ENCODE peak calls at places on chromosomes 7 and 10, in five cellular contexts. One of them, this sample, is unnamed.

GRCh38 chr10:36462194-36462593 is 663.2 kb upstream of the ANKRD30A start:
- DNase-seq in H9: no peak
- DNase-seq in neuronal stem cell: no peak
- DNase-seq in mesenchymal stem cell: peak
- DNase-seq in H1: no peak
- DNase-seq in this sample: no peak

GRCh38 chr10:24617771-24618396 is 105.8 kb downstream of the ARHGAP21 start:
- DNase-seq in H9: peak
- DNase-seq in neuronal stem cell: peak
- DNase-seq in mesenchymal stem cell: peak
- DNase-seq in H1: peak
- DNase-seq in this sample: peak

GRCh38 chr7:2477447-2478386 is 1.5 kb upstream of the GRIFIN start:
- DNase-seq in H9: peak
- DNase-seq in neuronal stem cell: no peak
- DNase-seq in mesenchymal stem cell: peak
- DNase-seq in H1: peak
- DNase-seq in this sample: no peak

GRCh38 chr7:98357751-98358161 is 43.1 kb downstream of the BAIAP2L1 start:
- DNase-seq in H9: no peak
- DNase-seq in neuronal stem cell: no peak
- DNase-seq in mesenchymal stem cell: peak
- DNase-seq in H1: no peak
- DNase-seq in this sample: peak

GRCh38 chr7:37534893-37535610 is 86.4 kb upstream of the ELMO1 start:
- DNase-seq in H9: no peak
- DNase-seq in neuronal stem cell: no peak
- DNase-seq in mesenchymal stem cell: no peak
- DNase-seq in H1: no peak
- DNase-seq in this sample: no peak

GRCh38 chr7:100156331-100157068 is 2.0 kb downstream of the TRAPPC14 start:
- DNase-seq in H9: no peak
- DNase-seq in neuronal stem cell: no peak
- DNase-seq in mesenchymal stem cell: no peak
- DNase-seq in H1: no peak
- DNase-seq in this sample: peak

GRCh38 chr10:119658274-119658673 is 7.1 kb downstream of the BAG3 start:
- DNase-seq in H9: peak
- DNase-seq in neuronal stem cell: no peak
- DNase-seq in mesenchymal stem cell: peak
- DNase-seq in H1: no peak
- DNase-seq in this sample: peak

GRCh38 chr7:22672892-22673637 is 53.9 kb upstream of the IL6 start:
- DNase-seq in H9: no peak
- DNase-seq in neuronal stem cell: no peak
- DNase-seq in mesenchymal stem cell: no peak
- DNase-seq in H1: no peak
- DNase-seq in this sample: no peak

GRCh38 chr7:156640949-156641485 is 443 bp downstream of the RNF32 start:
- DNase-seq in H9: no peak
- DNase-seq in neuronal stem cell: no peak
- DNase-seq in mesenchymal stem cell: no peak
- DNase-seq in H1: no peak
- DNase-seq in this sample: peak

GRCh38 chr10:21556527-21556926 is 22.5 kb downstream of the MLLT10 start:
- DNase-seq in H9: no peak
- DNase-seq in neuronal stem cell: no peak
- DNase-seq in mesenchymal stem cell: no peak
- DNase-seq in H1: peak
- DNase-seq in this sample: no peak

GRCh38 chr10:86345296-86346168 is 21.1 kb downstream of the GRID1 start:
- DNase-seq in H9: no peak
- DNase-seq in neuronal stem cell: no peak
- DNase-seq in mesenchymal stem cell: no peak
- DNase-seq in H1: no peak
- DNase-seq in this sample: peak

GRCh38 chr10:11403116-11403515 is 208.3 kb downstream of the USP6NL start:
- DNase-seq in H9: no peak
- DNase-seq in neuronal stem cell: no peak
- DNase-seq in mesenchymal stem cell: no peak
- DNase-seq in H1: no peak
- DNase-seq in this sample: no peak

GRCh38 chr10:91919651-91920050 is 3.9 kb upstream of the BTAF1 start:
- DNase-seq in H9: no peak
- DNase-seq in neuronal stem cell: no peak
- DNase-seq in mesenchymal stem cell: no peak
- DNase-seq in H1: no peak
- DNase-seq in this sample: no peak

GRCh38 chr10:91925022-91925320 is 1.4 kb downstream of the BTAF1 start:
- DNase-seq in H9: no peak
- DNase-seq in neuronal stem cell: no peak
- DNase-seq in mesenchymal stem cell: no peak
- DNase-seq in H1: no peak
- DNase-seq in this sample: no peak

GRCh38 chr10:91924212-91925021 is 847 bp downstream of the BTAF1 start:
- DNase-seq in H9: no peak
- DNase-seq in neuronal stem cell: no peak
- DNase-seq in mesenchymal stem cell: peak
- DNase-seq in H1: no peak
- DNase-seq in this sample: no peak

DNA sequence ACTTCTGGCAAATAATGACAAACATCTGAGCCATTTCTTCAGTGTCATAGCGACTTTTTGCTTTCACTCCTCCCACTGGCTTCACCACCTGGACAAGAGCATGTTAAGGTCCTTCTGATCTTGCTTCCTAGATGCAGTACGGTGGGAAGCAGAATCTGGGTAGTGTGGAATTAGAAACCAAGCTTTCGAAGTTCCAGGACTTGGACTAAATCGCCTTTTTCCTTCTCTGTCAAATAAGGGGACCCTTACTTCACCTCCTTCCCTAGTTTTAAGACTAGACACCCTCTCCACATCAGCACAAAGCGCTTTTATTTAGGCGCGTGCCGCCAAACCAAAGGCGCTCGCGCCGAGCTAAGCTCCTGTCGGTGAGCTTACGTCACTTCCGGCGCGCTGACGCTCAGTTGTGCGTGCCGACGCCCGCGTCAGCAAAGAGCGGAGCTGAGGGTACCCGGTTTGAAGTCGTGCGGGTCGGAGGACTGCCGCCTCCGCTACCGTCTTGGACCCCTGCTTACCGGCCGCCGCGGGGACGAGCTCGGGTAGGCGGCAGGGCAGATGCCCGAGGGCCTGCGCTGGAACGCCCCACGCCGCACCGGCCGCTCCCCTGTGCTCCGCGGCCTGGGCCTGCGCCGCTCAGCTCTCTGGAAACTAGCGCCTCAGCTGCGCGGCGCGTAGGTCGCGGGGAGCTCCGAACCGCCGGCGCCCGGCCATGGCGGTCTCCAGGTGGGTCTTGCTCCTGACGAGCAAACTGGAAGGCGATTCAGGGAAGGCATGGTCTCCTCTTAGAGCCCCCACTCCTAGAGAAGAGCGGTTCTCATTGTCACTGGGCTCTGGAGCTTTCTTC is at the start of gene BTAF1:
- DNase-seq in H9: peak
- DNase-seq in neuronal stem cell: peak
- DNase-seq in mesenchymal stem cell: peak
- DNase-seq in H1: peak
- DNase-seq in this sample: peak
- H4K8ac ChIP-seq in H9: peak
- H4K8ac ChIP-seq in neuronal stem cell: peak
- H4K8ac ChIP-seq in mesenchymal stem cell: peak
- H4K8ac ChIP-seq in H1: peak
- H4K8ac ChIP-seq in this sample: peak

GRCh38 chr10:1171182-1171581 is 115.0 kb downstream of the WDR37 start:
- DNase-seq in H9: no peak
- DNase-seq in neuronal stem cell: no peak
- DNase-seq in mesenchymal stem cell: no peak
- DNase-seq in H1: no peak
- DNase-seq in this sample: no peak

GRCh38 chr10:1170867-1171180 is 114.6 kb downstream of the WDR37 start:
- DNase-seq in H9: no peak
- DNase-seq in neuronal stem cell: no peak
- DNase-seq in mesenchymal stem cell: no peak
- DNase-seq in H1: no peak
- DNase-seq in this sample: no peak

GRCh38 chr10:1173091-1173490 is 116.9 kb downstream of the WDR37 start:
- DNase-seq in H9: no peak
- DNase-seq in neuronal stem cell: no peak
- DNase-seq in mesenchymal stem cell: no peak
- DNase-seq in H1: no peak
- DNase-seq in this sample: no peak

GRCh38 chr10:1171586-1171985 is 115.4 kb downstream of the WDR37 start:
- DNase-seq in H9: no peak
- DNase-seq in neuronal stem cell: no peak
- DNase-seq in mesenchymal stem cell: no peak
- DNase-seq in H1: no peak
- DNase-seq in this sample: no peak

DNA sequence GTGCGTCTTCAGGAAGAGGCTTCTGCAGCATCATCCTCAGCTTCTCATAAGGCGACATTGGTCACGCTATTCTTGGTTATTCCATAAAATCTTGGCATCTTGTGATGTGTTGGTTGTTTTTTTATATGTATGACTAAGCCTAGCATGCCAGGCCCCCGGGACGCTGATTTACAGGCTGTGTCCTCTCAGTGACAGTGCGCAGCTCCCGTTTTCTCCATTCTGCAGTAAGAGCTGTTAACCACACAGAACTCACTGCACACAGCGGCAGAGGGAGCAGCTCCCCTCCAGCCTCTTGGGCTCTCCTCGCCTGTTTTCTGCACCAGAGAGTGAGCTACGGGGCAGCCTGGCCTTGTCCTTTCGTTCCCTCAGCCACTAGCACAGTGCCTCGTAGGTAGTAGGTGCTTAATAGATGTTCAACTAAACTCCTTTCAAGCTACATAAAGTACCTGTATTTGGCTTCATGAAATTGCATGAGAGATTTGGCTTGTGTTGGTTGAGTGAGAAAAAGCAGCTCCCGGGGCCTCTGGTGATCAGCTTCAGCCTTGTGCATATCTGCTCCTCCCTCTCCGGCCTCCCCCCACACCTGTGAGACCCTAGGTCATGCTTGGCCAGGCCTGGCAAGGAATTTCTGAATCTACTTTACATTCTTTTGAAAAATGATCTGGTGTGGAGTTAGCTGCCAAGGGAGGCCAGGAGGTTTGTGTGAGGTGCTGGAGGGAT is 116.2 kb downstream of the WDR37 start:
- DNase-seq in H9: no peak
- DNase-seq in neuronal stem cell: no peak
- DNase-seq in mesenchymal stem cell: no peak
- DNase-seq in H1: no peak
- DNase-seq in this sample: no peak
- H2BK12ac ChIP-seq in H9: no peak
- H2BK12ac ChIP-seq in neuronal stem cell: no peak
- H2BK12ac ChIP-seq in mesenchymal stem cell: no peak
- H2BK12ac ChIP-seq in H1: no peak
- H2BK12ac ChIP-seq in this sample: no peak

GRCh38 chr10:17814981-17815380 is 5.8 kb downstream of the MRC1 start:
- DNase-seq in H9: no peak
- DNase-seq in neuronal stem cell: no peak
- DNase-seq in mesenchymal stem cell: no peak
- DNase-seq in H1: no peak
- DNase-seq in this sample: no peak

GRCh38 chr10:17805921-17806577 is 3.1 kb upstream of the MRC1 start:
- DNase-seq in H9: no peak
- DNase-seq in neuronal stem cell: no peak
- DNase-seq in mesenchymal stem cell: no peak
- DNase-seq in H1: no peak
- DNase-seq in this sample: no peak

GRCh38 chr10:17811466-17811865 is 2.3 kb downstream of the MRC1 start:
- DNase-seq in H9: no peak
- DNase-seq in neuronal stem cell: no peak
- DNase-seq in mesenchymal stem cell: no peak
- DNase-seq in H1: no peak
- DNase-seq in this sample: no peak

GRCh38 chr10:17805440-17805839 is 3.7 kb upstream of the MRC1 start:
- DNase-seq in H9: no peak
- DNase-seq in neuronal stem cell: no peak
- DNase-seq in mesenchymal stem cell: no peak
- DNase-seq in H1: no peak
- DNase-seq in this sample: no peak

DNA sequence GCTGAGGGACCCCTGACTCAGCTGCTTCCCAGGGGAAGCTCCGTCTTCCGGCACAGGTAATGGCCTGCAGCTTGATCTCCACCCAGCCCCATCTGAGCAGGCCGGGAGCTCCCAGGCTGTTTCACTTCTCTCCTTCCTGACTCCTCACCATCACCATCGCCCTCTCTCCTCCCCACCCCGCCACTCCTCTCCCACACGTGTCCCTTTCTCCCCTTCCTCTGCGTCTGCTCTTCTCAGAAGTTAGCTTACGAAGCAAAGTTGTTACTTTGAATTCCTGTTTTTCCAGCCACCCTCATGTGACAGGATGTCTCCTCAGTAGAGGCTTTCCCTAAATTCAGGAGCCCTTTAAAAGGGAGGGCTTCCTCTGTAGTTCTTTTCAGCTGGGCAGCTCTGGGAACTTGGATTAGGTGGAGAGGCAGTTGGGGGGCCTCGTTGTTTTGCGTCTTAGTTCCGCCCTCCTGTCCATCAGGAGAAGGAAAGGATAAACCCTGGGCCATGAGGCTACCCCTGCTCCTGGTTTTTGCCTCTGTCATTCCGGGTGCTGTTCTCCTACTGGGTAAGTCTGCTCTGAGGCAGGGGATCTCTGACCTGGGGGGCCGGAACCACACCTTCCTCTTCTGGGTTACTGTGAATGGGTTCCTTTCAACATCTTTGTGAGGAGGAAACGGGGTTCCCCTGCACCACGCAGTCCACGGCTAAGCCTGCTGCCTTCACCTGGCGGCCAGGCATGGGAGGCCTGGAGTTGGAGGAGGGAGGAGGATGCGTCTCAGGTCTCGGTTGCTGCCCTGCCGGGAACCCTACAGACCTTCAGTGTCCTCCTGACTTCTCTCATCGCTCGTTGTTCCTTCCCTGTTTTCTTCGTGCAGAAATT is at the start of gene MRC1:
- DNase-seq in H9: no peak
- DNase-seq in neuronal stem cell: no peak
- DNase-seq in mesenchymal stem cell: no peak
- DNase-seq in H1: no peak
- DNase-seq in this sample: no peak
- H4K8ac ChIP-seq in H9: no peak
- H4K8ac ChIP-seq in neuronal stem cell: no peak
- H4K8ac ChIP-seq in mesenchymal stem cell: peak
- H4K8ac ChIP-seq in H1: no peak
- H4K8ac ChIP-seq in this sample: peak

DNA sequence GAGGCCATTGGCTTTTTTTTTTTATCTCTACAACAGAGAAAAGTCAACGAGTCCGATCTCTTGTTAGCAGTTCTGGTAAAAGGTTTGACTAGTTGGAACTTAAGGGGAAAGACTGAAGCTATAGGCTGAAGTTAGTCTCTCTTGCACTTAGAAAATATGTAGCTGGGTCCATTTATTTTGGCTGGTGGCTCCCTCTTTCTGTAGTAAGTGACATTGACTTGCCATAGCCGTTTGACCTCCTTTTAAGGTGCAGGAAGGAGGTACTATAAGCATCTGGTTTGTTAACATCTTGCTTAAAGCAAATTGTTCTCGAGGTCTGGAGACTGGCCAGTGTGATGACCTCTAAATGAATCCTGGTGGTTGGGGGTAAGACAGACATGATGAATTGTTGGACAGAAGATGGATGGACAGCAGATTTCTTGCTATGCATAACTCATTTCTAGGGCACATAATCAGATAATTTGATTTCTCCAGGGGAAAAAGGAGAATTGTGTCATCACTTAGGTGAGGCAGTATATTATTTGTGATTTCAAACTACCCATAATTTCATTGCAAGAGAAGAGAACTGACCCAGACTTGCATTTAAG is 356.3 kb upstream of the GALNT17 start:
- DNase-seq in H9: no peak
- DNase-seq in neuronal stem cell: no peak
- DNase-seq in mesenchymal stem cell: no peak
- DNase-seq in H1: no peak
- DNase-seq in this sample: no peak
- H2BK12ac ChIP-seq in H9: no peak
- H2BK12ac ChIP-seq in neuronal stem cell: no peak
- H2BK12ac ChIP-seq in mesenchymal stem cell: no peak
- H2BK12ac ChIP-seq in H1: no peak
- H2BK12ac ChIP-seq in this sample: no peak

This sample was measured in trophoblast cell.